ENCODE peak calls at places on chromosomes 11 and 22, in seven cellular contexts. Z is colonic mucosa, L is neural progenitor cell, R is lower leg skin, E is cardiac fibroblast, Y is uterus, I is endodermal cell. D is an unnamed sample.

GRCh38 chr11:14190992-14191773 is 167.8 kb downstream of the RRAS2 start:
- DNase-seq in Z (no peak), L (no peak), R (no peak), E (peak), Y (no peak), I (peak), D (no peak)

GRCh38 chr11:14973621-14974020 is 1.5 kb upstream of the CALCA start:
- DNase-seq in Z (no peak), L (peak), R (no peak), E (peak), Y (no peak), I (peak), D (peak)

GRCh38 chr11:69479591-69480271 is 1.7 kb upstream of the LINC01488 start:
- DNase-seq in Z (peak), L (no peak), R (peak), E (no peak), Y (no peak), I (no peak), D (peak)

GRCh38 chr11:96098511-96099241 is 174.8 kb upstream of the MTMR2 start:
- DNase-seq in Z (peak), L (no peak), R (no peak), E (peak), Y (no peak), I (no peak), D (peak)

GRCh38 chr11:122931510-122931909 is 49.0 kb downstream of the JHY start:
- DNase-seq in Z (no peak), L (peak), R (no peak), E (no peak), Y (no peak), I (no peak), D (no peak)

GRCh38 chr22:44638966-44639739 is 62.9 kb upstream of the PRR5 start:
- DNase-seq in Z (no peak), L (no peak), R (peak), E (peak), Y (no peak), I (no peak), D (no peak)

GRCh38 chr11:16804104-16804947 is 65.9 kb downstream of the C11orf58 start:
- DNase-seq in Z (peak), L (no peak), R (no peak), E (peak), Y (no peak), I (no peak), D (no peak)

GRCh38 chr11:74932797-74933196 is 16.1 kb downstream of the XRRA1 start:
- DNase-seq in Z (no peak), L (no peak), R (no peak), E (no peak), Y (no peak), I (no peak), D (no peak)

GRCh38 chr11:114762437-114762836 is 84.1 kb downstream of the NXPE2 start:
- DNase-seq in Z (peak), L (peak), R (peak), E (peak), Y (peak), I (peak), D (peak)

GRCh38 chr22:40504285-40505249 is 132.0 kb downstream of the MRTFA start:
- DNase-seq in Z (no peak), L (no peak), R (no peak), E (no peak), Y (no peak), I (no peak), D (no peak)

GRCh38 chr22:39498368-39498767 is 3.7 kb upstream of the MIEF1 start:
- DNase-seq in Z (peak), L (no peak), R (peak), E (peak), Y (no peak), I (no peak), D (no peak)

GRCh38 chr11:117075186-117075585 is 23.0 kb downstream of the SIK3 start:
- DNase-seq in Z (no peak), L (no peak), R (no peak), E (no peak), Y (no peak), I (no peak), D (no peak)

GRCh38 chr11:15926071-15926470 is 430.3 kb downstream of the SOX6 start:
- DNase-seq in Z (no peak), L (no peak), R (no peak), E (no peak), Y (no peak), I (no peak), D (no peak)

GRCh38 chr11:3222003-3222855 is 3.6 kb upstream of the MRGPRG start:
- DNase-seq in Z (no peak), L (no peak), R (no peak), E (no peak), Y (peak), I (no peak), D (no peak)

GRCh38 chr11:113632981-113633380 is 73.1 kb downstream of the TMPRSS5 start:
- DNase-seq in Z (no peak), L (no peak), R (no peak), E (peak), Y (no peak), I (no peak), D (no peak)

GRCh38 chr11:105466582-105467228 is 143.2 kb upstream of the GRIA4 start:
- DNase-seq in Z (no peak), L (no peak), R (no peak), E (peak), Y (no peak), I (no peak), D (peak)

GRCh38 chr22:40258463-40259046 is 80.8 kb downstream of the TNRC6B start:
- DNase-seq in Z (no peak), L (no peak), R (no peak), E (no peak), Y (no peak), I (no peak), D (no peak)

GRCh38 chr11:16028406-16028805 is 327.9 kb downstream of the SOX6 start:
- DNase-seq in Z (no peak), L (no peak), R (no peak), E (peak), Y (no peak), I (no peak), D (no peak)

GRCh38 chr11:112157274-112157766 is 6.6 kb downstream of the IL18 start:
- DNase-seq in Z (no peak), L (no peak), R (peak), E (peak), Y (no peak), I (no peak), D (peak)

GRCh38 chr11:48172818-48173609 is 43.6 kb upstream of the OR4B1 start:
- DNase-seq in Z (peak), L (peak), R (peak), E (peak), Y (peak), I (peak), D (peak)

GRCh38 chr11:45043755-45044475 is 93.2 kb upstream of the TP53I11 start:
- DNase-seq in Z (no peak), L (no peak), R (no peak), E (no peak), Y (no peak), I (no peak), D (no peak)

GRCh38 chr11:45048870-45049825 is 97.3 kb upstream of the PRDM11 start:
- DNase-seq in Z (no peak), L (no peak), R (no peak), E (peak), Y (peak), I (no peak), D (no peak)

GRCh38 chr11:45048313-45048841 is 97.7 kb upstream of the TP53I11 start:
- DNase-seq in Z (no peak), L (no peak), R (no peak), E (peak), Y (no peak), I (no peak), D (no peak)

GRCh38 chr11:45042560-45042959 is 91.9 kb upstream of the TP53I11 start:
- DNase-seq in Z (no peak), L (no peak), R (peak), E (peak), Y (no peak), I (no peak), D (no peak)

DNA sequence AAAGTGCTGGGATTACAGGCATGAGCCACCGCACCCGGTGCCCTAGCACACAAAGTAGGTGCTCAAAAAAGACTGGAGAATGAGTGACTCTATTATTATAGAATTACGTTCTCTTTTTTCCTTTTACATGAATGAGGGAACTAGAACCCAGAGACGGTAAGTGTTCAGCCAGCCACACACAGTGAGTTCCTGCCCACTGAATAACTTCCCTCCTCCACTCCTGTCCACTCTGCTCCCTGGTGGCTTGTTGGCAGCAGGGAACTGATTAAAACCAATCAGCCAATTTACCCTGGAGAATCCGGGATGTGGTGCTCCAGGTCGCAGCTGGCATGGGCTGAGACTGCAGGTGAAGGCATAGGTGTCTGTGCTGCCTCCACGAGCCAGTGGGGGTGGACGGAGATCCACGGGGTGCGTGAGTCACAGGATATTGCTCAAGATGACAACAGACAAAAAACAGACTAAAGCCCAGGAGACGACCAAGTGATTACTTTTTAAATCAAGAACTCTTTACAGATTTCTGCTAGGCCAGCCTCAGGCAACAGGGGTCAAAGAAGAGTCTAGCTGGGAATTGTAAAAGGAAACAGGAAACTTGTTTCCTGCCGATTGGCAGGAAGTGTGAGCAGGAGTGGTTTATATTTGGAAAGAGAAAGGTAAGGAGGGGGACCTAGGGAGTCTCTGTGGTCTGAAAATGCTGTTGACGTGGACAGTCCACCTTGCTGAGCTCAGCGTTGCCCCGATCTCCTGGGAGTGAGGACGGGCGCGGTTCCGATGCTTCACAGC is 95.2 kb upstream of the TP53I11 start:
- DNase-seq in Z (no peak), L (no peak), R (peak), E (peak), Y (peak), I (no peak), D (peak)
- TF ChIP-seq CTCF in Z (no peak), L (no peak), R (no peak), E (no peak), Y (no peak), I (no peak), D (no peak)

DNA sequence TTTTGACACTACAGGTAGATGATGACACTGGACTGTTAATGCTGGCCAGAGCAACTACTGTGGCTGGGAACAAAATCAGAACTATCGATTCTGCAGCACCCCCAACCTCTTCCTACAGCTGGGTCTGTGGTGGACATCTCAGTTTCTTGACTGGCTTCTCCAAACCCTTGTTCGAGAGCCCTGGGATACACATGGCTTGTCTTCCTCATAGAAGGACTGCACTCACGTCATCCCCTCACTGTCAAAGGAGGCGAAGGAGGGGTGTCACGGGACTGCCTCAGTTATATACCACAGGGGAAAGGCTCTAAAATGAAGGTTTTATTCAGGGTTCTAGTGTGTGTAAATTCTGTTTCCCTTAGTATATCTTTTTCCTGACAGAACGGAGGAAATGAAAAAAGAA is 44.9 kb downstream of the PITPNB start:
- DNase-seq in Z (no peak), L (no peak), R (no peak), E (no peak), Y (no peak), I (no peak), D (no peak)
- TF ChIP-seq CTCF in Z (no peak), L (no peak), R (no peak), E (no peak), Y (no peak), I (no peak), D (no peak)

DNA sequence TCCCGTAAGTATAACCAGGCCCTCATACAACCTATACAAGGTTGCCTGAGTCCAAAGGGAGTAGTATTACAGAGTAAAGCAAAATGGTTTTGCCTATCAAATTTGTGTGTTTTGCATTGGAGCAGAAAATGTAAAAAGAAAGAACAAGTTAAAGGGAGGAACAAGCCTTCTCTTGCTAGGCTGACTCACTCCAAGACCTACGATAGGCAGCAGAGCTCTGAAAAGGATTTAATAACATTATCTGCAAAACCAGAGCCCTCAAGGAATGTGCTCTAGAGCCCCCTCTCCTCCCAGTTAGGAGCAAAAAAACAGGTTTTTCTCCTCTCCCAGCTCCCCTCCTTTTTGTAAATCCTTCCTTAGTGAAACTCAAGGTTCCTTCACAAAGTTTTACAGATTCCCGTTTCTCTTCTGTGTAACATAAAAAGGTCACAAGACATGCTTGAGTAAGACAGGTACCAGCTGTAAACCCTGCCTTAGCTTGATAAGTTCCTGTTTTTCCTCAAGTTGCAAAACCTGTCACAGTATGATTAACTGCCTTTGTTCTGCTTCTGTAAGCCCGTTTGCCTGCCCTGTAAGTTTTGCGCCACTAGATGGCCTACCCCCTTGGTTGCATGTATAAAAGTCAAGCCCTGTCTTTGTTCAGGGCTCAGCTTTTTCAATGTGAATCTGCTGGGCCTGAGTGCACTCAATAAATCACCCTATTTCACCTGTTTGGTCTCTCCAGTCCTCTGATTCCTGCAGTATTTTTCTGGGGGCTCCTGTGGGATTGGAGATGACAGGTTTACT is 498.2 kb downstream of the KCNA4 start:
- DNase-seq in Z (no peak), L (peak), R (no peak), E (peak), Y (no peak), I (peak), D (no peak)
- TF ChIP-seq CTCF in Z (no peak), L (peak), R (no peak), E (peak), Y (no peak), I (peak), D (no peak)

GRCh38 chr22:22105364-22105763 is 122.8 kb upstream of the TOP3B start:
- DNase-seq in Z (no peak), L (no peak), R (no peak), E (no peak), Y (no peak), I (no peak), D (no peak)

GRCh38 chr22:22106855-22107254 is 124.3 kb upstream of the TOP3B start:
- DNase-seq in Z (no peak), L (no peak), R (no peak), E (no peak), Y (no peak), I (no peak), D (no peak)

GRCh38 chr22:22099194-22099486 is 116.6 kb upstream of the TOP3B start:
- DNase-seq in Z (no peak), L (no peak), R (no peak), E (no peak), Y (no peak), I (no peak), D (no peak)

GRCh38 chr22:22099833-22100812 is 117.5 kb upstream of the TOP3B start:
- DNase-seq in Z (no peak), L (peak), R (no peak), E (peak), Y (no peak), I (peak), D (no peak)

DNA sequence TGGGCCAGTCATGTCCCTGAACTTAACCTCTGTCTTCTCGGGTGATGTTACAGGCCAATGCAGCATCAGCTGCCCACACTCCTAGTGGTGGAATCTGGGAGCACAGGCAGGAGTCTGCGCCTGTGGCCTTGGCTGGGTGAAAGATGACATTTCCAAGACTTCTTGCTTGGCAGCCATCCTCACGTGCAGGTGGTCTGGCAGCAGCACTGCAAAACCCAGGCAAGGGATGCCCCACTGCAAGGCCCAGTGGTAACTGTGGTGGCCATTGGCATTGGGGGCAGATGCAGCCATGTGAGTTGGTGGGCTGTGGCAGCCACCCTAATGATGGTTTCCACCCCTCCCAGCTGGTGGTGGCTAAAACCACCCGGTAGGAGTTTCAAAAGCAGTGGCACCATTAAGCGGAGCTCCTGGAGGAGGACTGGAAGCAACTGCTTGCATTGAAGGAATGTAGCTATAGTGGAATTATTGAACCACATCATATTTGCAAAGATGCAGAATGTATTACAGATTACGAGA is 120.5 kb upstream of the TOP3B start:
- DNase-seq in Z (no peak), L (peak), R (no peak), E (no peak), Y (no peak), I (peak), D (no peak)
- TF ChIP-seq CTCF in Z (peak), L (peak), R (no peak), E (peak), Y (no peak), I (peak), D (peak)

GRCh38 chr22:43094085-43094484 is 4.9 kb upstream of the TTLL1 start:
- DNase-seq in Z (peak), L (no peak), R (no peak), E (no peak), Y (no peak), I (peak), D (peak)
- TF ChIP-seq CTCF in Z (no peak), L (no peak), R (no peak), E (no peak), Y (no peak), I (peak), D (no peak)

GRCh38 chr22:50468626-50469025 is 6.2 kb downstream of the SBF1 start:
- DNase-seq in Z (no peak), L (no peak), R (no peak), E (no peak), Y (no peak), I (no peak), D (no peak)

GRCh38 chr22:50467773-50468440 is 6.9 kb downstream of the SBF1 start:
- DNase-seq in Z (no peak), L (no peak), R (no peak), E (no peak), Y (no peak), I (no peak), D (no peak)

GRCh38 chr22:50470491-50470890 is 4.3 kb downstream of the SBF1 start:
- DNase-seq in Z (peak), L (no peak), R (no peak), E (no peak), Y (no peak), I (no peak), D (no peak)

GRCh38 chr22:50471197-50471847 is 3.5 kb downstream of the SBF1 start:
- DNase-seq in Z (no peak), L (no peak), R (no peak), E (no peak), Y (no peak), I (no peak), D (no peak)

DNA sequence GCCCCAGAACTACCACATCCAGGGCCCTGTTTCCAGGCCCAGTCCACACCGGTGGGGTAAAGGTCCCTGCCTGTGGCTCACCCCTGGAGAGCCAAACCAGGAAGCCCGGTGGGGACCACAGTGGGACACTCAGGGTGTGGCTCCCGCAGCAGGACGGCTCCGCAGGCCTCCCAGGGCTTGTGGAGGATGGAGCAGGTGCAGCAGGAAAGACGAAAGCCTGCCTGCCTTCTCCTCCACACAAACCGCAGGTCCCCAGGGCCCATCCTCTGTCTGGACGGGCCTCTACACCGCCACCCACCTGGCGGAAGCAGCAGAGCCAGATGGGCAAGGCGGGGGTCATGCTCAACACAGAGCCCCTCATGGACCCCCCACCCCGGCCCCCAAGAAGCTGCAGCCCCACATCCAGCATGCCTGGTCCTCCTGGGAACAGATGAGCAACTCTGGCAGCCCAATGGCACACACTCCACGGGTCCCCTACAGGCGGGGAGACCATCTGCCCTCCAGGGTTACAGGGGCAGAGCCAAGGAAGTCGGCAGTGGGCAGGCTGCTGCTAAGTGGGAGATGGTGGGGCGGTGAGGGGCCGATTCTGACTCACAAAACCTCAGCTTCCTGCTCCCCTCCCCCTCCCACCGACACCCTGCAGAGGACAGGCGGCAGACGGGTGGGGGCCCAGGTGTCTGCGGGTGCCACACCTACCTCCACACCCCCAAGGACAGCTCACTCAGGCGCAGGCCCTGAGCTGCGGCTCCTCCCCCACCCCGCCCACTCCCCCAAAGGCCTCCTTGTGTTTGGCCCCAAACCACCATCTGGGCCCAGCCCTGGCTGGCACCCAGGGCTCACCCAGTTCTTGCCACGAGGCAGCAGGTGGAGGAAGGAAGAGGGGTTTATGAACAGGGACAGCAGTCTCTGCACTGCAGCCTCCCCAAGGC is 5.2 kb downstream of the SBF1 start:
- DNase-seq in Z (peak), L (no peak), R (peak), E (peak), Y (no peak), I (peak), D (peak)
- TF ChIP-seq CTCF in Z (no peak), L (no peak), R (no peak), E (no peak), Y (no peak), I (no peak), D (no peak)